ENCODE peak calls at places on chromosomes 3 and 15, in six cellular contexts. P is upper lobe of right lung, Q is tibial artery, E is GM23338, U is kidney, M is MG63. Y is an unnamed sample. For H3K36me3, the result is how much of the 10 kb centered on the place peaks cover.

GRCh38 chr15:92570391-92570790 is 85.2 kb downstream of the FAM174B start:
- DNase-seq in U (no peak), P (no peak), M (no peak), Q (no peak), E (no peak), Y (no peak)

GRCh38 chr3:171876651-171877272 is 33.6 kb downstream of the TMEM212 start:
- DNase-seq in Q (no peak), E (no peak), P (no peak), U (no peak), M (no peak), Y (no peak)

GRCh38 chr15:61974759-61975158 is 85.5 kb downstream of the VPS13C start:
- DNase-seq in Q (no peak), M (peak), P (no peak), E (no peak), U (no peak), Y (peak)

GRCh38 chr15:29778382-29778781 is 43.9 kb downstream of the TJP1 start:
- DNase-seq in E (no peak), U (no peak), P (no peak), M (no peak), Q (no peak), Y (no peak)

GRCh38 chr3:130783629-130784028 is 37.0 kb upstream of the PIK3R4 start:
- DNase-seq in Q (no peak), U (no peak), P (no peak), E (no peak), M (no peak), Y (peak)

GRCh38 chr3:85360742-85361387 is 402.1 kb downstream of the CADM2 start:
- DNase-seq in Q (no peak), E (peak), P (no peak), U (no peak), M (peak), Y (peak)

GRCh38 chr3:73409405-73409804 is 215.3 kb downstream of the PDZRN3 start:
- DNase-seq in U (no peak), M (peak), P (no peak), E (no peak), Q (no peak), Y (no peak)

GRCh38 chr15:29812384-29812694 is 9.9 kb downstream of the TJP1 start:
- DNase-seq in P (no peak), M (peak), Q (no peak), U (no peak), E (peak), Y (no peak)

GRCh38 chr3:148158210-148158609 is 539.5 kb upstream of the AGTR1 start:
- DNase-seq in P (no peak), Q (no peak), U (no peak), E (no peak), M (peak), Y (peak)

GRCh38 chr3:197022405-197023231 is 7.0 kb downstream of the MELTF start:
- DNase-seq in E (no peak), U (no peak), Q (no peak), M (no peak), P (no peak), Y (no peak)

GRCh38 chr3:117278424-117279190 is 569.0 kb downstream of the TUSC7 start:
- DNase-seq in Q (no peak), M (peak), U (no peak), E (no peak), P (no peak), Y (no peak)

GRCh38 chr3:149203758-149204157 is 17.9 kb downstream of the CP start:
- DNase-seq in U (no peak), E (no peak), M (no peak), P (no peak), Q (no peak), Y (no peak)

GRCh38 chr3:82000773-82001172 is 239.3 kb upstream of the GBE1 start:
- DNase-seq in U (no peak), M (no peak), Q (no peak), E (peak), P (no peak), Y (peak)

GRCh38 chr15:98994892-98995291 is 12.7 kb downstream of the PGPEP1L start:
- DNase-seq in U (no peak), Q (no peak), E (no peak), M (no peak), P (no peak), Y (no peak)

GRCh38 chr15:59205839-59206622 is 612 bp upstream of the LDHAL6B start:
- DNase-seq in U (no peak), P (no peak), E (no peak), M (no peak), Q (no peak), Y (no peak)

GRCh38 chr3:67534594-67534993 is 119.8 kb downstream of the SUCLG2 start:
- DNase-seq in U (no peak), P (no peak), E (no peak), M (no peak), Q (no peak), Y (no peak)

GRCh38 chr3:126991366-126992200 is 8.7 kb downstream of the PLXNA1 start:
- DNase-seq in M (no peak), P (no peak), U (no peak), E (no peak), Q (no peak), Y (no peak)

GRCh38 chr15:39474657-39475056 is 106.2 kb upstream of the THBS1 start:
- DNase-seq in Q (no peak), U (no peak), E (no peak), M (no peak), P (no peak), Y (no peak)

GRCh38 chr3:192422321-192422997 is 304.9 kb downstream of the FGF12 start:
- DNase-seq in P (no peak), Q (no peak), M (no peak), E (no peak), U (no peak), Y (peak)

GRCh38 chr3:98325055-98325454 is 28.6 kb upstream of the OR5K4 start:
- DNase-seq in E (peak), P (no peak), Q (no peak), U (no peak), M (no peak), Y (no peak)

GRCh38 chr15:70627734-70628541 is 135.4 kb downstream of the UACA start:
- DNase-seq in P (no peak), M (peak), E (no peak), U (no peak), Q (no peak), Y (peak)

GRCh38 chr3:24853685-24854341 is 359.2 kb upstream of the THRB start:
- DNase-seq in E (no peak), U (no peak), P (no peak), M (no peak), Q (no peak), Y (peak)

GRCh38 chr15:67834593-67835348 is 5.1 kb downstream of the RNU6-1 start:
- DNase-seq in U (peak), M (no peak), P (no peak), Q (peak), E (peak), Y (no peak)

GRCh38 chr15:67835349-67836133 is 4.3 kb downstream of the RNU6-1 start:
- DNase-seq in P (no peak), Q (peak), M (no peak), U (peak), E (peak), Y (no peak)

GRCh38 chr15:67832965-67833503 is 6.8 kb downstream of the RNU6-1 start:
- DNase-seq in M (no peak), P (no peak), Q (peak), U (no peak), E (peak), Y (no peak)

GRCh38 chr15:67833504-67834248 is 6.2 kb downstream of the RNU6-1 start:
- DNase-seq in Q (peak), M (no peak), E (peak), P (no peak), U (peak), Y (no peak)

GRCh38 chr15:67834249-67834592 is 5.6 kb downstream of the RNU6-1 start:
- DNase-seq in Q (no peak), E (peak), M (no peak), P (no peak), U (no peak), Y (no peak)
- H3K4me3 ChIP-seq in Q (peak), E (peak), M (no peak), P (peak), U (peak), Y (no peak)

GRCh38 chr15:45594322-45594721 is 7.1 kb downstream of the BLOC1S6 start:
- DNase-seq in Q (no peak), E (no peak), P (no peak), U (no peak), M (no peak), Y (no peak)
- H3K36me3 ChIP-seq in Q (under half), E (under half), P (under half), U (under half), M (half or more), Y (under half)

GRCh38 chr3:112498916-112499315 is 356 bp downstream of the BTLA start:
- DNase-seq in M (no peak), U (no peak), Q (no peak), E (no peak), P (no peak), Y (no peak)
- H3K4me3 ChIP-seq in M (no peak), U (no peak), Q (no peak), E (no peak), P (peak), Y (no peak)

GRCh38 chr3:138062037-138062436 is 52.1 kb downstream of the CLDN18 start:
- DNase-seq in P (no peak), E (no peak), U (no peak), Q (no peak), M (no peak), Y (no peak)

GRCh38 chr3:138063416-138063815 is 52.0 kb downstream of the DZIP1L start:
- DNase-seq in E (peak), Q (no peak), U (no peak), P (no peak), M (no peak), Y (no peak)

GRCh38 chr3:138065939-138066338 is 49.5 kb downstream of the DZIP1L start:
- DNase-seq in Q (no peak), P (no peak), U (no peak), M (no peak), E (no peak), Y (no peak)

GRCh38 chr3:138060792-138061191 is 50.8 kb downstream of the CLDN18 start:
- DNase-seq in E (no peak), U (no peak), P (no peak), Q (no peak), M (no peak), Y (no peak)

DNA sequence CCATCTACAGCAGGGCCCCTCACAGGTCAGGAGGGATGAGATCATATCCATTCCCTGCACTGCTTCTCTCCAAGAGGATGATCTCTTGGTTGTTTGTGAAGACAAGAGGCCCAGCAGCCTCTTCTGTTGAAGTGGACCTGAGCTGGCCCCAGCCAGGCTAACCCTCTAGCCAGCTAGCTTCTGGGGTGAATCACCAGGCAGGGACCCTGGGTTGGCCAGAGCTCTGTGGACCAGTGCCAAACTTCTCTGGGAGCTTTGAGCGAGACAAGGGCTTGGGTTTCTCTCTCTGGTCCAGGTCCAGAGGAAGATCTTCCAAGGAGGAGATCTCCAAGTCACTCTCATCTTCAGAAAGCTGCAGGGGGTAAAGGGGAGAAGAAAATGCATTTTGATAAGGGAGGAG is 52.7 kb downstream of the CLDN18 start:
- DNase-seq in E (no peak), P (no peak), M (peak), U (no peak), Q (no peak), Y (no peak)
- H3K36me3 ChIP-seq in E (under half), P (under half), M (half or more), U (under half), Q (under half), Y (under half)

GRCh38 chr15:74788716-74789151 is 6.9 kb downstream of the CSK start:
- DNase-seq in P (no peak), M (no peak), E (peak), Q (no peak), U (peak), Y (no peak)

GRCh38 chr15:74786659-74787165 is 4.8 kb downstream of the CSK start:
- DNase-seq in P (no peak), E (no peak), M (no peak), U (peak), Q (no peak), Y (no peak)

GRCh38 chr15:74789171-74789627 is 7.3 kb downstream of the CSK start:
- DNase-seq in P (peak), Q (no peak), M (no peak), U (no peak), E (no peak), Y (no peak)

GRCh38 chr15:74787251-74788041 is 5.6 kb downstream of the CSK start:
- DNase-seq in U (peak), E (peak), M (peak), P (peak), Q (peak), Y (no peak)

GRCh38 chr15:74788042-74788715 is 6.3 kb downstream of the CSK start:
- DNase-seq in M (no peak), Q (no peak), P (no peak), U (no peak), E (no peak), Y (no peak)
- H3K4me3 ChIP-seq in M (no peak), Q (no peak), P (peak), U (no peak), E (no peak), Y (no peak)

GRCh38 chr15:25066708-25067107 is 111.9 kb downstream of the SNRPN start:
- DNase-seq in U (peak), Q (no peak), P (peak), E (no peak), M (no peak), Y (no peak)

GRCh38 chr15:25068696-25069095 is 113.9 kb downstream of the SNRPN start:
- DNase-seq in M (no peak), E (no peak), P (peak), Q (no peak), U (peak), Y (no peak)

GRCh38 chr15:25065286-25065685 is 110.5 kb downstream of the SNRPN start:
- DNase-seq in P (no peak), E (no peak), U (peak), Q (no peak), M (no peak), Y (no peak)

GRCh38 chr15:25067725-25068309 is 113.0 kb downstream of the SNRPN start:
- DNase-seq in E (no peak), U (peak), Q (no peak), P (peak), M (no peak), Y (no peak)

GRCh38 chr15:25065876-25066275 is 111.1 kb downstream of the SNRPN start:
- DNase-seq in U (peak), E (no peak), M (no peak), Q (no peak), P (peak), Y (no peak)
- H3K36me3 ChIP-seq in U (half or more), E (half or more), M (under half), Q (half or more), P (under half), Y (under half)

GRCh38 chr3:57127849-57128566 is 37.1 kb downstream of the IL17RD start:
- DNase-seq in U (no peak), P (no peak), E (no peak), Q (no peak), M (no peak), Y (peak)
- H3K4me3 ChIP-seq in U (no peak), P (no peak), E (no peak), Q (no peak), M (no peak), Y (peak)

DNA sequence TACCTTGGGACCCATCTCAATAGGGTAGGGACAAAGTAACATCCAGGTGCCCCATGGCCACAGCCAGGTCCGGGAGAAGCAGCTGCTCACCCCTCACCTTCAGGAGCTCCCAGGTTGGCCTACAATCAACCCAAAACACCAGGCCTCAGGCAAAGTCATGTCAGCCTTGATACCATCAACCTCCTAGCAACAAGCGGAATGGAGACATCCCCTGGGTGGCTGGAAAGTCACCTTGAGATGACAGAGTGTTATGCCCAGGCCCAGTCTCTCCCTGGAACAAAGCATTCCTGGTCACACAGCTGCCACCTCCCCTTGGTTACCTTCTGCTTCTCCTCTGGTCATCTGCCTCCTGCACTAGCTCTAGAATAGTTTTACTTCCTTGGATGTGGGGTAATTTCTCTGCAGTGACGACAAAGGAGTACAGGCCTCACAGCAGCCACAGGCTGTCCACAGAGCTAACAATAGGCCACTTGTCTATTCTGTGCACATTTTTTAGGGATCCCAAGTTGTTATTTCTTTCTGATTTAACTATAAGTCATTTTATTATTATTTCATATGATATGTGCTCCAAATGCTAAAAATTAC is 114.9 kb downstream of the RFTN1 start:
- DNase-seq in P (no peak), Q (no peak), U (no peak), M (no peak), E (no peak), Y (peak)
- H3K36me3 ChIP-seq in P (under half), Q (under half), U (under half), M (under half), E (under half), Y (under half)

Y was measured in SJCRH30.